ENCODE peak calls at places on chromosomes 3 and 15, in four cellular contexts. One of them, this sample, is unnamed.

GRCh38 chr3:4821975-4822374 is 157.3 kb upstream of the BHLHE40 start:
- DNase-seq in HepG2: no peak
- DNase-seq in K562: no peak
- DNase-seq in GM12878: no peak
- DNase-seq in this sample: peak; percentile 32

GRCh38 chr3:141237701-141238521 is 6.3 kb downstream of the PXYLP1 start:
- DNase-seq in K562: no peak
- DNase-seq in HepG2: no peak
- DNase-seq in GM12878: no peak
- DNase-seq in this sample: no peak

GRCh38 chr15:57272770-57273357 is 103.4 kb upstream of the CGNL1 start:
- DNase-seq in GM12878: no peak
- DNase-seq in K562: no peak
- DNase-seq in HepG2: no peak
- DNase-seq in this sample: no peak

GRCh38 chr3:90062631-90063200 is 955.3 kb downstream of the EPHA3 start:
- DNase-seq in HepG2: no peak
- DNase-seq in K562: no peak
- DNase-seq in GM12878: no peak
- DNase-seq in this sample: no peak

GRCh38 chr3:171956372-171957104 is 82.8 kb upstream of the FNDC3B start:
- DNase-seq in GM12878: no peak
- DNase-seq in K562: no peak
- DNase-seq in HepG2: no peak
- DNase-seq in this sample: no peak

GRCh38 chr3:119276657-119277056 is 17.5 kb upstream of the ARHGAP31 start:
- DNase-seq in GM12878: no peak
- DNase-seq in HepG2: no peak
- DNase-seq in K562: no peak
- DNase-seq in this sample: no peak

GRCh38 chr3:9715764-9716437 is 12.3 kb downstream of the CPNE9 start:
- DNase-seq in HepG2: peak; percentile 75
- DNase-seq in GM12878: no peak
- DNase-seq in K562: peak; percentile 82
- DNase-seq in this sample: no peak

GRCh38 chr15:38069001-38069400 is 134.6 kb downstream of the TMCO5A start:
- DNase-seq in HepG2: no peak
- DNase-seq in GM12878: peak; percentile 74
- DNase-seq in K562: no peak
- DNase-seq in this sample: no peak

GRCh38 chr3:29758108-29759020 is 477.5 kb downstream of the RBMS3 start:
- DNase-seq in HepG2: no peak
- DNase-seq in K562: no peak
- DNase-seq in GM12878: no peak
- DNase-seq in this sample: no peak

GRCh38 chr15:25738171-25738792 is 124.8 kb downstream of the ATP10A start:
- DNase-seq in HepG2: no peak
- DNase-seq in GM12878: no peak
- DNase-seq in K562: no peak
- DNase-seq in this sample: no peak

GRCh38 chr3:31571325-31571724 is 38.6 kb downstream of the STT3B start:
- DNase-seq in HepG2: no peak
- DNase-seq in GM12878: no peak
- DNase-seq in K562: no peak
- DNase-seq in this sample: no peak

GRCh38 chr3:97823503-97824004 is 1.7 kb downstream of the CRYBG3 start:
- DNase-seq in GM12878: no peak
- DNase-seq in HepG2: no peak
- DNase-seq in K562: no peak
- DNase-seq in this sample: no peak

GRCh38 chr15:92709064-92709463 is 53.5 kb upstream of the FAM174B start:
- DNase-seq in HepG2: no peak
- DNase-seq in K562: no peak
- DNase-seq in GM12878: no peak
- DNase-seq in this sample: no peak

GRCh38 chr3:126502656-126503055 is 14.9 kb downstream of the UROC1 start:
- DNase-seq in K562: no peak
- DNase-seq in HepG2: no peak
- DNase-seq in GM12878: no peak
- DNase-seq in this sample: no peak

GRCh38 chr3:112605285-112605684 is 35.7 kb downstream of the CCDC80 start:
- DNase-seq in K562: no peak
- DNase-seq in GM12878: no peak
- DNase-seq in HepG2: no peak
- DNase-seq in this sample: no peak

GRCh38 chr3:23312866-23313265 is 109.7 kb downstream of the UBE2E2 start:
- DNase-seq in K562: no peak
- DNase-seq in HepG2: no peak
- DNase-seq in GM12878: no peak
- DNase-seq in this sample: no peak

GRCh38 chr3:107894998-107895397 is 195.8 kb downstream of the CD47 start:
- DNase-seq in GM12878: no peak
- DNase-seq in K562: peak; percentile 13
- DNase-seq in HepG2: no peak
- DNase-seq in this sample: no peak

GRCh38 chr3:71585126-71585525 is 1.6 kb upstream of the FOXP1 start:
- DNase-seq in HepG2: no peak
- DNase-seq in GM12878: no peak
- DNase-seq in K562: peak; percentile 11
- DNase-seq in this sample: no peak

GRCh38 chr3:48194446-48195071 is 6.3 kb upstream of the CDC25A start:
- DNase-seq in GM12878: peak; percentile 23
- DNase-seq in HepG2: peak; percentile 68
- DNase-seq in K562: peak; percentile 54
- DNase-seq in this sample: peak; percentile 95

GRCh38 chr15:71084264-71084663 is 31.0 kb upstream of the THSD4 start:
- DNase-seq in GM12878: no peak
- DNase-seq in K562: no peak
- DNase-seq in HepG2: no peak
- DNase-seq in this sample: no peak

GRCh38 chr15:45242289-45242688 is 9.7 kb upstream of the SLC28A2 start:
- DNase-seq in K562: no peak
- DNase-seq in GM12878: no peak
- DNase-seq in HepG2: no peak
- DNase-seq in this sample: no peak

GRCh38 chr15:71790081-71790480 is 20.3 kb upstream of the NR2E3 start:
- DNase-seq in HepG2: no peak
- DNase-seq in GM12878: no peak
- DNase-seq in K562: no peak
- DNase-seq in this sample: no peak

GRCh38 chr3:137032465-137033120 is 74.8 kb downstream of the IL20RB start:
- DNase-seq in GM12878: peak; percentile 13
- DNase-seq in HepG2: peak; percentile 51
- DNase-seq in K562: peak; percentile 74
- DNase-seq in this sample: peak; percentile 100

GRCh38 chr3:185724761-185725160 is 100.1 kb downstream of the IGF2BP2 start:
- DNase-seq in K562: no peak
- DNase-seq in GM12878: no peak
- DNase-seq in HepG2: no peak
- DNase-seq in this sample: no peak

GRCh38 chr15:78951841-78952238 is 7.0 kb upstream of the CTSH start:
- DNase-seq in GM12878: no peak
- DNase-seq in K562: no peak
- DNase-seq in HepG2: peak; percentile 85
- DNase-seq in this sample: no peak

GRCh38 chr3:12992629-12993021 is 80.6 kb downstream of the IQSEC1 start:
- DNase-seq in HepG2: peak; percentile 81
- DNase-seq in K562: no peak
- DNase-seq in GM12878: no peak
- DNase-seq in this sample: no peak

GRCh38 chr3:73601031-73601430 is 23.7 kb downstream of the PDZRN3 start:
- DNase-seq in GM12878: no peak
- DNase-seq in HepG2: no peak
- DNase-seq in K562: no peak
- DNase-seq in this sample: no peak

GRCh38 chr3:36373661-36374060 is 6.6 kb upstream of the STAC start:
- DNase-seq in K562: no peak
- DNase-seq in HepG2: no peak
- DNase-seq in GM12878: no peak
- DNase-seq in this sample: no peak

GRCh38 chr3:172106989-172107388 is 67.6 kb downstream of the FNDC3B start:
- DNase-seq in HepG2: no peak
- DNase-seq in GM12878: peak; percentile 70
- DNase-seq in K562: peak; percentile 24
- DNase-seq in this sample: no peak

GRCh38 chr15:93029613-93030429 is 59.2 kb downstream of the RGMA start:
- DNase-seq in HepG2: no peak
- DNase-seq in K562: no peak
- DNase-seq in GM12878: no peak
- DNase-seq in this sample: no peak

GRCh38 chr3:196287066-196287404 is 491 bp downstream of the PCYT1A start:
- DNase-seq in HepG2: no peak
- DNase-seq in GM12878: no peak
- DNase-seq in K562: no peak
- DNase-seq in this sample: no peak

GRCh38 chr3:46470831-46471230 is 6.1 kb upstream of the LTF start:
- DNase-seq in GM12878: no peak
- DNase-seq in HepG2: no peak
- DNase-seq in K562: no peak
- DNase-seq in this sample: no peak

GRCh38 chr15:77612958-77613601 is 19.6 kb downstream of the LINGO1 start:
- DNase-seq in K562: no peak
- DNase-seq in GM12878: no peak
- DNase-seq in HepG2: no peak
- DNase-seq in this sample: no peak

GRCh38 chr3:150152567-150152966 is 181.9 kb upstream of the PFN2 start:
- DNase-seq in K562: no peak
- DNase-seq in GM12878: no peak
- DNase-seq in HepG2: no peak
- DNase-seq in this sample: no peak

GRCh38 chr3:82938821-82939328 is 1177.4 kb upstream of the GBE1 start:
- DNase-seq in HepG2: no peak
- DNase-seq in GM12878: no peak
- DNase-seq in K562: no peak
- DNase-seq in this sample: no peak

GRCh38 chr3:37812497-37812896 is 49.2 kb upstream of the CTDSPL start:
- DNase-seq in GM12878: no peak
- DNase-seq in K562: no peak
- DNase-seq in HepG2: no peak
- DNase-seq in this sample: no peak

GRCh38 chr3:13213490-13213889 is 140.3 kb upstream of the IQSEC1 start:
- DNase-seq in K562: no peak
- DNase-seq in GM12878: no peak
- DNase-seq in HepG2: no peak
- DNase-seq in this sample: no peak

GRCh38 chr15:76056931-76057330 is 2.9 kb upstream of the TMEM266 start:
- DNase-seq in HepG2: no peak
- DNase-seq in K562: no peak
- DNase-seq in GM12878: peak; percentile 77
- DNase-seq in this sample: no peak

GRCh38 chr15:90231028-90232017 is 2.4 kb downstream of the CIB1 start:
- DNase-seq in GM12878: peak; percentile 32
- DNase-seq in HepG2: no peak
- DNase-seq in K562: no peak
- DNase-seq in this sample: no peak

GRCh38 chr15:90234519-90234988 is 545 bp downstream of the GDPGP1 start:
- DNase-seq in GM12878: no peak
- DNase-seq in K562: no peak
- DNase-seq in HepG2: peak; percentile 24
- DNase-seq in this sample: no peak

GRCh38 chr15:90233701-90234518 is at the start of the genes CIB1 and GDPGP1:
- DNase-seq in K562: peak; percentile 98
- DNase-seq in GM12878: peak; percentile 71
- DNase-seq in HepG2: peak; percentile 88
- DNase-seq in this sample: peak; percentile 76

GRCh38 chr15:90232196-90232595 is 1.5 kb downstream of the CIB1 start:
- DNase-seq in GM12878: no peak
- DNase-seq in HepG2: no peak
- DNase-seq in K562: no peak
- DNase-seq in this sample: no peak

GRCh38 chr15:90232941-90233700 is 620 bp downstream of the CIB1 start:
- DNase-seq in K562: peak; percentile 79
- DNase-seq in GM12878: no peak
- DNase-seq in HepG2: peak; percentile 84
- DNase-seq in this sample: peak; percentile 84
- TF ChIP-seq KDM1A in K562: no peak
- TF ChIP-seq KDM1A in GM12878: no peak
- TF ChIP-seq KDM1A in HepG2: no peak
- TF ChIP-seq KDM1A in this sample: no peak

DNA sequence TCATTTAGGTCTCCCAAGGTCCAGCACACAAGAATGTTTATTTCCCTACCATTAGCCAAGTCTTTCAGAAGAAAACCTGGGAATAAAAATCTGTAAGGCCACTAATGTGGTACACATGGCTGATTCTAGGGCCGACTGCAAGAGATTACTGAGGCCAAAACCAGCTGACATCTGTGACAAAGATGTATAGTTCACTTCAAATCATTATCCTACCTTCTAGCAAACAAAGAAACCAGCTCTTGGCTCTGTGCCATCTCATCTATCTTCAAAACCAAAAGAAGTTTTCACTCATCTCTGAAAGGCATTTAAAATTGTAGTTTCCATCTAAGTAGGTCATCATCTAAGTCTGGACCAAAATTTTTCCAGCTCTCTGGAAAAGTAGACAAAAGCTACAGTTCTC is 43.9 kb downstream of the ERC2 start:
- DNase-seq in GM12878: no peak
- DNase-seq in K562: no peak
- DNase-seq in HepG2: no peak
- DNase-seq in this sample: no peak
- H3K27ac ChIP-seq in GM12878: no peak overlapping the region
- H3K27ac ChIP-seq in K562: no peak overlapping the region
- H3K27ac ChIP-seq in HepG2: no peak overlapping the region
- H3K27ac ChIP-seq in this sample: no peak overlapping the region

GRCh38 chr3:77915341-77915740 is 875.4 kb downstream of the ROBO2 start:
- DNase-seq in HepG2: no peak
- DNase-seq in K562: no peak
- DNase-seq in GM12878: no peak
- DNase-seq in this sample: no peak
- TF ChIP-seq ATF2 in HepG2: no peak
- TF ChIP-seq ATF2 in K562: no peak
- TF ChIP-seq ATF2 in GM12878: no peak
- TF ChIP-seq ATF2 in this sample: no peak

DNA sequence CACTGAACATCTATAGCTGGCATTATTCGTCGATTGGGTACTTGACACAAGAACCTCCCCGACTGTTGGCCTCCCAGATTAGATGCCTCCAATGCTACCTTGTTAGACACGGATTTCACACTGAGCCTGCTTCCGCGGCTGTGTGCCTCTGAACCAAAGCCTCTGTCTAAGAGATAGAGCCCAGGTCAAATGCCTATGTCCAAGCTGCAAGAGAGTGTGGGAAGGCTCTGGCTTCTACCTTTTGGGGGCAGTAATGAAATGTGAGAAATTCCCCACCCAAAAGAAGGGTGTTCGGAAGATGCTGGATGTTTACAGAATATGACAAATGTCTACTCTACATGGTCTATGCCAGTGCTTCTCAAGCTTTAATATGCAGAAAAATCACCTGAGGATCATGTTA is 2.0 kb upstream of the RPUSD2 start:
- DNase-seq in GM12878: no peak
- DNase-seq in K562: peak; percentile 24
- DNase-seq in HepG2: peak; percentile 58
- DNase-seq in this sample: peak; percentile 51
- TF ChIP-seq KDM1A in GM12878: no peak
- TF ChIP-seq KDM1A in K562: no peak
- TF ChIP-seq KDM1A in HepG2: no peak
- TF ChIP-seq KDM1A in this sample: no peak